ENCODE peak calls at places on chromosomes 16 and 17, in five cellular contexts. J, X, H, L and K are unnamed samples.

GRCh38 chr17:31696184-31696602 is 162.9 kb downstream of the COPRS start:
- DNase-seq in J (peak; percentile 98), X (no peak), H (no peak), L (no peak), K (no peak)

GRCh38 chr17:44466339-44466738 is 36.9 kb downstream of the GPATCH8 start:
- DNase-seq in J (no peak), X (no peak), H (no peak), L (no peak), K (no peak)

GRCh38 chr16:57165923-57166322 is 19.9 kb downstream of the PSME3IP1 start:
- DNase-seq in J (no peak), X (no peak), H (no peak), L (no peak), K (no peak)

GRCh38 chr16:2523801-2524231 is 3.6 kb downstream of the AMDHD2 start:
- DNase-seq in J (no peak), X (no peak), H (no peak), L (no peak), K (no peak)

GRCh38 chr17:12318614-12319266 is 298.1 kb downstream of the MAP2K4 start:
- DNase-seq in J (no peak), X (no peak), H (no peak), L (no peak), K (no peak)

GRCh38 chr17:30299000-30299399 is 7.3 kb upstream of the BLMH start:
- DNase-seq in J (no peak), X (peak; percentile 15), H (no peak), L (no peak), K (no peak)

GRCh38 chr16:86925067-86925791 is 346.9 kb downstream of the FOXL1 start:
- DNase-seq in J (no peak), X (peak; percentile 86), H (peak; percentile 52), L (no peak), K (no peak)

GRCh38 chr16:82735696-82736095 is 108.9 kb downstream of the CDH13 start:
- DNase-seq in J (peak; percentile 16), X (no peak), H (no peak), L (no peak), K (no peak)

GRCh38 chr16:21684199-21684598 is 20.4 kb downstream of the OTOA start:
- DNase-seq in J (no peak), X (no peak), H (peak; percentile 64), L (no peak), K (no peak)

GRCh38 chr17:55303701-55304145 is 39.0 kb downstream of the HLF start:
- DNase-seq in J (no peak), X (no peak), H (no peak), L (no peak), K (no peak)